ENCODE peak calls at places on chromosomes 4 and X, in six cellular contexts. H is skeletal muscle cell, F is coronary artery, B is mucosa of gallbladder, D is hippocampal formation, U is NCI-H2171 treated with DMSO at 0.1 percent for 48 hours. P is an unnamed sample.

GRCh38 chrX:124209792-124210576 is 122.5 kb upstream of the TEX13D start:
- DNase-seq in H (no peak), F (no peak), B (no peak), D (no peak), U (no peak), P (no peak)

GRCh38 chrX:68681443-68681941 is 34.0 kb downstream of the STARD8 start:
- DNase-seq in H (peak), F (no peak), B (no peak), D (no peak), U (no peak), P (no peak)

GRCh38 chr4:75232546-75232945 is 281.7 kb downstream of the RCHY1 start:
- DNase-seq in H (no peak), F (no peak), B (no peak), D (no peak), U (no peak), P (no peak)

GRCh38 chrX:38871129-38872029 is 70.1 kb downstream of the MID1IP1 start:
- DNase-seq in H (no peak), F (no peak), B (no peak), D (no peak), U (no peak), P (no peak)

GRCh38 chrX:119389854-119390501 is 9.2 kb upstream of the SLC25A43 start:
- DNase-seq in H (no peak), F (no peak), B (no peak), D (no peak), U (no peak), P (no peak)

GRCh38 chr4:121139533-121140222 is 24.4 kb downstream of the TNIP3 start:
- DNase-seq in H (peak), F (no peak), B (no peak), D (no peak), U (no peak), P (no peak)

GRCh38 chr4:165506780-165507305 is 128.0 kb downstream of the CPE start:
- DNase-seq in H (no peak), F (no peak), B (no peak), D (peak), U (no peak), P (no peak)

GRCh38 chrX:111410451-111410850 is 1.5 kb downstream of the DCX start:
- DNase-seq in H (no peak), F (no peak), B (no peak), D (no peak), U (peak), P (no peak)

GRCh38 chr4:1245481-1246051 is 3.4 kb downstream of the CTBP1 start:
- DNase-seq in H (no peak), F (peak), B (no peak), D (no peak), U (no peak), P (peak)

GRCh38 chrX:10633722-10634121 is 13.3 kb upstream of the MID1 start:
- DNase-seq in H (peak), F (no peak), B (no peak), D (no peak), U (peak), P (peak)

GRCh38 chr4:182973421-182974340 is 56.5 kb upstream of the DCTD start:
- DNase-seq in H (no peak), F (no peak), B (no peak), D (no peak), U (no peak), P (no peak)

GRCh38 chr4:169070895-169071218 is 60.8 kb upstream of the CBR4 start:
- DNase-seq in H (no peak), F (no peak), B (peak), D (no peak), U (no peak), P (no peak)

GRCh38 chr4:127856485-127857447 is 23.9 kb upstream of the PLK4 start:
- DNase-seq in H (peak), F (no peak), B (no peak), D (no peak), U (no peak), P (peak)

GRCh38 chr4:121696140-121696640 is 590 bp downstream of the ANXA5 start:
- DNase-seq in H (no peak), F (peak), B (peak), D (peak), U (no peak), P (peak)

GRCh38 chr4:99383833-99384392 is 31.4 kb upstream of the ADH1C start:
- DNase-seq in H (peak), F (no peak), B (peak), D (no peak), U (no peak), P (peak)

GRCh38 chr4:107037188-107037587 is 1.1 kb upstream of the DKK2 start:
- DNase-seq in H (no peak), F (no peak), B (peak), D (peak), U (no peak), P (peak)

GRCh38 chrX:107566603-107567262 is 61.6 kb upstream of the PRPS1 start:
- DNase-seq in H (no peak), F (no peak), B (no peak), D (no peak), U (no peak), P (no peak)

GRCh38 chr4:126658391-126658790 is 974.4 kb upstream of the INTU start:
- DNase-seq in H (no peak), F (no peak), B (no peak), D (no peak), U (no peak), P (no peak)

GRCh38 chr4:89305028-89305427 is 2.6 kb downstream of the GPRIN3 start:
- DNase-seq in H (no peak), F (no peak), B (no peak), D (no peak), U (no peak), P (no peak)

GRCh38 chrX:151985955-151986354 is 11.5 kb upstream of the GABRE start:
- DNase-seq in H (no peak), F (no peak), B (peak), D (no peak), U (no peak), P (peak)

GRCh38 chr4:84503495-84504437 is 4.7 kb upstream of the NKX6-1 start:
- DNase-seq in H (peak), F (no peak), B (no peak), D (peak), U (peak), P (peak)

GRCh38 chr4:128310266-128310697 is 22.7 kb upstream of the PGRMC2 start:
- DNase-seq in H (no peak), F (no peak), B (peak), D (no peak), U (peak), P (no peak)

GRCh38 chrX:38375888-38376287 is 23.5 kb downstream of the OTC start:
- DNase-seq in H (no peak), F (no peak), B (no peak), D (no peak), U (peak), P (peak)

GRCh38 chr4:71266090-71266794 is 72.6 kb upstream of the SLC4A4 start:
- DNase-seq in H (peak), F (no peak), B (no peak), D (no peak), U (no peak), P (peak)

GRCh38 chr4:124132161-124132560 is 580.4 kb downstream of the ANKRD50 start:
- DNase-seq in H (no peak), F (no peak), B (no peak), D (no peak), U (no peak), P (no peak)

GRCh38 chr4:7430368-7430964 is 4.3 kb downstream of the PSAPL1 start:
- DNase-seq in H (no peak), F (no peak), B (no peak), D (no peak), U (no peak), P (no peak)

GRCh38 chrX:10555846-10556245 is 64.5 kb downstream of the MID1 start:
- DNase-seq in H (no peak), F (no peak), B (no peak), D (no peak), U (no peak), P (no peak)

GRCh38 chrX:41312786-41313185 is 21.2 kb upstream of the DDX3X start:
- DNase-seq in H (no peak), F (no peak), B (no peak), D (no peak), U (no peak), P (no peak)

P was measured in AG08396.